ENCODE peak calls at places on chromosome 3, in four cellular contexts. I is effector memory CD4-positive, alpha-beta T cell; D is AG20443; N is type B pancreatic cell. G is an unnamed sample.

GRCh38 chr3:62149962-62150361 is 223.4 kb downstream of the FEZF2 start:
- DNase-seq in I (no peak), D (peak; percentile 65), N (no peak), G (peak; percentile 91)

GRCh38 chr3:141853146-141853690 is 23.2 kb upstream of the ATP1B3 start:
- DNase-seq in I (no peak), D (peak; percentile 50), N (no peak), G (no peak)

GRCh38 chr3:188233320-188233719 is 79.4 kb downstream of the LPP start:
- DNase-seq in I (no peak), D (peak; percentile 27), N (no peak), G (no peak)

GRCh38 chr3:39317571-39318169 is 11.8 kb upstream of the CCR8 start:
- DNase-seq in I (no peak), D (no peak), N (no peak), G (peak; percentile 87)

GRCh38 chr3:77815467-77815866 is 775.6 kb downstream of the ROBO2 start:
- DNase-seq in I (no peak), D (no peak), N (no peak), G (no peak)

GRCh38 chr3:152235709-152236298 is 32.9 kb upstream of the MBNL1 start:
- DNase-seq in I (no peak), D (peak; percentile 27), N (no peak), G (peak; percentile 85)

GRCh38 chr3:51813539-51813938 is 34.5 kb upstream of the IQCF6 start:
- DNase-seq in I (no peak), D (no peak), N (no peak), G (peak; percentile 23)

GRCh38 chr3:188231454-188231853 is 77.5 kb downstream of the LPP start:
- DNase-seq in I (no peak), D (no peak), N (no peak), G (no peak)

GRCh38 chr3:42711491-42712343 is 9.1 kb upstream of the HHATL start:
- DNase-seq in I (no peak), D (no peak), N (peak; percentile 37), G (no peak)

GRCh38 chr3:126858887-126859286 is 124.0 kb upstream of the PLXNA1 start:
- DNase-seq in I (no peak), D (peak; percentile 89), N (no peak), G (peak; percentile 97)

GRCh38 chr3:21290557-21290956 is 460.5 kb downstream of the ZNF385D start:
- DNase-seq in I (no peak), D (no peak), N (no peak), G (no peak)

GRCh38 chr3:64650096-64650622 is 37.6 kb downstream of the ADAMTS9 start:
- DNase-seq in I (no peak), D (no peak), N (no peak), G (peak; percentile 79)

GRCh38 chr3:134462236-134463059 is 23.3 kb downstream of the ANAPC13 start:
- DNase-seq in I (no peak), D (peak; percentile 32), N (no peak), G (peak; percentile 36)

GRCh38 chr3:37861540-37862051 is at the start of gene CTDSPL:
- DNase-seq in I (no peak), D (peak; percentile 89), N (no peak), G (no peak)

GRCh38 chr3:4497884-4498283 is 4.7 kb downstream of the ITPR1 start:
- DNase-seq in I (no peak), D (no peak), N (no peak), G (no peak)

GRCh38 chr3:123986427-123986826 is 5.5 kb downstream of the ROPN1 start:
- DNase-seq in I (no peak), D (no peak), N (no peak), G (no peak)

GRCh38 chr3:187039100-187039722 is 100.1 kb downstream of the RPL39L start:
- DNase-seq in I (no peak), D (no peak), N (no peak), G (no peak)

GRCh38 chr3:187183210-187183862 is 13.9 kb upstream of the RTP1 start:
- DNase-seq in I (no peak), D (peak; percentile 72), N (no peak), G (no peak)

GRCh38 chr3:54660599-54661210 is 267.2 kb downstream of the LRTM1 start:
- DNase-seq in I (no peak), D (no peak), N (no peak), G (no peak)

GRCh38 chr3:121660356-121661171 is at the start of gene HCLS1:
- DNase-seq in I (peak; percentile 48), D (no peak), N (no peak), G (no peak)

GRCh38 chr3:150798122-150798618 is 35.2 kb upstream of the SIAH2 start:
- DNase-seq in I (no peak), D (no peak), N (no peak), G (peak; percentile 91)

GRCh38 chr3:37985637-37986320 is 4.8 kb upstream of the VILL start:
- DNase-seq in I (no peak), D (no peak), N (peak; percentile 47), G (no peak)

GRCh38 chr3:62073038-62073437 is 300.3 kb downstream of the FEZF2 start:
- DNase-seq in I (no peak), D (peak; percentile 14), N (no peak), G (no peak)

GRCh38 chr3:87997298-87997697 is 61.5 kb downstream of the CGGBP1 start:
- DNase-seq in I (peak; percentile 10), D (no peak), N (no peak), G (peak; percentile 85)

GRCh38 chr3:39154323-39155021 is 1.1 kb upstream of the CSRNP1 start:
- DNase-seq in I (no peak), D (no peak), N (no peak), G (peak; percentile 77)

GRCh38 chr3:129947916-129948315 is 26.6 kb upstream of the TRH start:
- DNase-seq in I (no peak), D (no peak), N (no peak), G (no peak)

GRCh38 chr3:188720215-188720614 is 451.6 kb upstream of the TPRG1 start:
- DNase-seq in I (no peak), D (no peak), N (no peak), G (no peak)

GRCh38 chr3:138933068-138933668 is 13.8 kb downstream of the FOXL2 start:
- DNase-seq in I (no peak), D (no peak), N (no peak), G (no peak)

GRCh38 chr3:9064853-9065252 is 101.6 kb upstream of the RAD18 start:
- DNase-seq in I (no peak), D (no peak), N (no peak), G (no peak)

GRCh38 chr3:127074900-127075360 is 92.0 kb downstream of the PLXNA1 start:
- DNase-seq in I (no peak), D (peak; percentile 91), N (no peak), G (peak; percentile 74)

GRCh38 chr3:115553796-115554495 is 69.4 kb upstream of the GAP43 start:
- DNase-seq in I (no peak), D (no peak), N (no peak), G (no peak)

GRCh38 chr3:193897288-193897687 is 238.7 kb upstream of the HES1 start:
- DNase-seq in I (no peak), D (no peak), N (no peak), G (no peak)

GRCh38 chr3:148708409-148708808 is 10.7 kb downstream of the AGTR1 start:
- DNase-seq in I (no peak), D (no peak), N (no peak), G (no peak)

GRCh38 chr3:55189359-55189801 is 261.5 kb upstream of the LRTM1 start:
- DNase-seq in I (no peak), D (peak; percentile 47), N (no peak), G (peak; percentile 84)

GRCh38 chr3:30631237-30631961 is 25.0 kb downstream of the TGFBR2 start:
- DNase-seq in I (peak; percentile 13), D (no peak), N (no peak), G (peak; percentile 54)

GRCh38 chr3:126529585-126530170 is 5.7 kb downstream of the CHST13 start:
- DNase-seq in I (no peak), D (no peak), N (no peak), G (no peak)

G was measured in renal cortical epithelial cell.